ENCODE peak calls at places on chromosomes 6 and 20, in ten cellular contexts. K is small intestine, E is left ventricle myocardium inferior, A is EL, X is IMR-90, M is astrocyte, J is H1, Q is Calu3, Z is dorsolateral prefrontal cortex, D is ELR. U is an unnamed sample.

GRCh38 chr20:4091332-4092135 is 76.2 kb upstream of the RNF24 start:
- DNase-seq in K (peak), E (peak), A (peak), X (peak), M (peak), J (no peak), Q (peak), Z (no peak), D (peak), U (peak)

GRCh38 chr6:123332070-123332469 is 304.7 kb downstream of the TRDN start:
- DNase-seq in K (no peak), E (no peak), A (no peak), X (no peak), M (no peak), J (no peak), Q (no peak), Z (no peak), D (no peak), U (no peak)

GRCh38 chr6:56356431-56356830 is 109.1 kb upstream of the COL21A1 start:
- DNase-seq in K (no peak), E (no peak), A (peak), X (peak), M (peak), J (no peak), Q (no peak), Z (no peak), D (peak), U (no peak)

GRCh38 chr6:111837641-111838500 is 35.4 kb downstream of the FYN start:
- DNase-seq in K (no peak), E (no peak), A (no peak), X (no peak), M (no peak), J (no peak), Q (no peak), Z (no peak), D (no peak), U (no peak)

GRCh38 chr20:43824699-43825402 is 89.8 kb upstream of the TOX2 start:
- DNase-seq in K (peak), E (no peak), A (no peak), X (peak), M (peak), J (no peak), Q (peak), Z (peak), D (peak), U (no peak)

GRCh38 chr6:163192591-163192990 is 221.9 kb upstream of the QKI start:
- DNase-seq in K (no peak), E (no peak), A (no peak), X (no peak), M (no peak), J (no peak), Q (no peak), Z (no peak), D (no peak), U (no peak)

GRCh38 chr6:139567095-139567494 is 192.6 kb upstream of the CITED2 start:
- DNase-seq in K (no peak), E (no peak), A (no peak), X (no peak), M (no peak), J (no peak), Q (no peak), Z (no peak), D (no peak), U (no peak)

GRCh38 chr6:137749595-137750215 is 117.4 kb upstream of the TNFAIP3 start:
- DNase-seq in K (no peak), E (no peak), A (no peak), X (peak), M (peak), J (no peak), Q (no peak), Z (no peak), D (peak), U (no peak)

GRCh38 chr20:63322146-63322922 is 29.3 kb downstream of the COL20A1 start:
- DNase-seq in K (no peak), E (no peak), A (no peak), X (no peak), M (no peak), J (no peak), Q (no peak), Z (peak), D (no peak), U (peak)

GRCh38 chr20:59933849-59934585 is 580 bp upstream of the SYCP2 start:
- DNase-seq in K (peak), E (peak), A (peak), X (peak), M (peak), J (no peak), Q (peak), Z (peak), D (peak), U (peak)

GRCh38 chr6:75210885-75211739 is 5.3 kb upstream of the COL12A1 start:
- DNase-seq in K (peak), E (no peak), A (peak), X (peak), M (peak), J (no peak), Q (peak), Z (peak), D (peak), U (no peak)

GRCh38 chr6:22306741-22307466 is 10.1 kb upstream of the PRL start:
- DNase-seq in K (no peak), E (no peak), A (no peak), X (no peak), M (no peak), J (no peak), Q (no peak), Z (no peak), D (no peak), U (no peak)